ENCODE peak calls at places on chromosomes 5 and 9, in ten cellular contexts. E is activated T-helper 1 cell treated with Interleukin-2 at 50 U/mL for 16 hours, W is anterior cingulate cortex, R is stromal cell of bone marrow, O is hypothalamus, Y is Right ventricle myocardium superior, J is fibroblast of gingiva, C is NCI-H82, D is GM10248, Z is pancreas. P is an unnamed sample.
A peak's percentile ranks its signal among the peaks of the same experiment; 100 is the strongest.

GRCh38 chr9:93651521-93651950 is 75.2 kb downstream of the PHF2 start:
- DNase-seq in D (no peak), O (no peak), Z (no peak), C (no peak), E (no peak), W (no peak), Y (peak; percentile 17), J (no peak), R (no peak), P (no peak)

GRCh38 chr5:107813559-107813958 is 142.8 kb upstream of the EFNA5 start:
- DNase-seq in W (no peak), Z (no peak), E (no peak), R (no peak), J (no peak), C (no peak), D (peak; percentile 53), O (no peak), Y (no peak), P (no peak)

GRCh38 chr5:84384604-84385575 is at the start of gene EDIL3:
- DNase-seq in D (no peak), O (peak; percentile 73), C (peak; percentile 77), W (peak; percentile 81), E (no peak), J (peak; percentile 48), Z (peak; percentile 69), R (no peak), Y (peak; percentile 54), P (peak; percentile 43)

GRCh38 chr5:175494271-175495183 is 16.2 kb downstream of the SFXN1 start:
- DNase-seq in Y (no peak), R (no peak), O (no peak), W (no peak), E (no peak), J (peak; percentile 12), C (no peak), D (no peak), Z (no peak), P (no peak)

GRCh38 chr5:2148312-2149195 is 265.8 kb upstream of the IRX4 start:
- DNase-seq in R (no peak), C (no peak), D (no peak), W (no peak), J (no peak), O (no peak), E (no peak), Z (no peak), Y (no peak), P (no peak)

GRCh38 chr5:93611900-93612898 is 29.2 kb downstream of the NR2F1 start:
- DNase-seq in D (no peak), E (no peak), O (no peak), R (no peak), Y (no peak), W (no peak), C (peak; percentile 45), Z (peak; percentile 72), J (peak; percentile 37), P (peak; percentile 73)

GRCh38 chr5:145178667-145179523 is 656.2 kb downstream of the PRELID2 start:
- DNase-seq in Z (no peak), R (no peak), E (no peak), W (no peak), Y (no peak), C (no peak), D (no peak), O (no peak), J (no peak), P (no peak)

GRCh38 chr5:37448941-37449340 is 69.8 kb downstream of the WDR70 start:
- DNase-seq in W (no peak), Y (no peak), Z (no peak), O (no peak), D (no peak), R (no peak), E (no peak), C (no peak), J (no peak), P (no peak)

GRCh38 chr9:83266618-83267543 is 203.9 kb upstream of the RASEF start:
- DNase-seq in Y (peak; percentile 68), J (no peak), W (no peak), D (no peak), O (no peak), R (no peak), C (no peak), Z (no peak), E (no peak), P (peak; percentile 78)